ENCODE peak calls at places on chromosomes 12 and 14, in ten cellular contexts. R is left lung; M is effector memory CD4-positive, alpha-beta T cell; V is IMR-90; C is fibroblast of lung; U is heart left ventricle; O is upper lobe of right lung; G is HL-60; H is pancreas; F is epithelial cell of prostate. W is an unnamed sample.

GRCh38 chr12:59708059-59708458 is 112.2 kb downstream of the SLC16A7 start:
- DNase-seq in R (no peak), M (no peak), V (peak; percentile 77), C (peak; percentile 86), U (no peak), O (no peak), G (no peak), H (no peak), F (no peak), W (no peak)

GRCh38 chr12:71236133-71236660 is 78.4 kb upstream of the TSPAN8 start:
- DNase-seq in R (no peak), M (no peak), V (no peak), C (no peak), U (no peak), O (no peak), G (no peak), H (no peak), F (no peak), W (no peak)

GRCh38 chr14:81398196-81398891 is 1.8 kb downstream of the STON2 start:
- DNase-seq in R (no peak), M (no peak), V (no peak), C (no peak), U (no peak), O (no peak), G (no peak), H (no peak), F (no peak), W (no peak)

GRCh38 chr12:24415934-24416333 is 466.5 kb upstream of the SOX5 start:
- DNase-seq in R (no peak), M (no peak), V (no peak), C (no peak), U (no peak), O (no peak), G (no peak), H (no peak), F (no peak), W (no peak)

GRCh38 chr12:70556179-70556869 is 80.9 kb downstream of the PTPRB start:
- DNase-seq in R (no peak), M (no peak), V (no peak), C (no peak), U (no peak), O (no peak), G (no peak), H (no peak), F (peak; percentile 10), W (no peak)

GRCh38 chr14:104090071-104090748 is 4.7 kb downstream of the ASPG start:
- DNase-seq in R (no peak), M (no peak), V (no peak), C (no peak), U (peak; percentile 24), O (peak; percentile 55), G (no peak), H (no peak), F (no peak), W (no peak)

GRCh38 chr12:5000204-5000603 is 43.5 kb upstream of the KCNA5 start:
- DNase-seq in R (no peak), M (no peak), V (no peak), C (no peak), U (no peak), O (no peak), G (no peak), H (no peak), F (no peak), W (no peak)

GRCh38 chr12:109153711-109154434 is 37.5 kb downstream of the ACACB start:
- DNase-seq in R (no peak), M (no peak), V (no peak), C (no peak), U (no peak), O (no peak), G (no peak), H (peak; percentile 52), F (no peak), W (no peak)

GRCh38 chr12:89098390-89099102 is 253.8 kb downstream of the DUSP6 start:
- DNase-seq in R (no peak), M (no peak), V (peak; percentile 7), C (peak; percentile 29), U (peak; percentile 45), O (no peak), G (no peak), H (no peak), F (no peak), W (no peak)

GRCh38 chr12:91628656-91629055 is 446.0 kb upstream of the DCN start:
- DNase-seq in R (no peak), M (no peak), V (no peak), C (peak; percentile 9), U (no peak), O (no peak), G (no peak), H (no peak), F (no peak), W (no peak)

GRCh38 chr12:24903305-24904088 is 45.4 kb downstream of the BCAT1 start:
- DNase-seq in R (no peak), M (no peak), V (no peak), C (peak; percentile 33), U (peak; percentile 28), O (no peak), G (no peak), H (no peak), F (no peak), W (no peak)

GRCh38 chr12:79001404-79001803 is 136.8 kb downstream of the SYT1 start:
- DNase-seq in R (no peak), M (no peak), V (no peak), C (no peak), U (no peak), O (no peak), G (no peak), H (no peak), F (no peak), W (no peak)

GRCh38 chr14:23439107-23439835 is 3.8 kb upstream of the MYH7 start:
- DNase-seq in R (no peak), M (no peak), V (no peak), C (no peak), U (no peak), O (no peak), G (no peak), H (no peak), F (no peak), W (no peak)

GRCh38 chr14:23437142-23438129 is 2.0 kb upstream of the MYH7 start:
- DNase-seq in R (no peak), M (no peak), V (no peak), C (no peak), U (no peak), O (no peak), G (no peak), H (no peak), F (no peak), W (peak; percentile 35)

GRCh38 chr14:23436327-23437141 is 1.1 kb upstream of the MYH7 start:
- DNase-seq in R (no peak), M (no peak), V (no peak), C (no peak), U (peak; percentile 76), O (no peak), G (no peak), H (no peak), F (no peak), W (no peak)

GRCh38 chr14:23435540-23436326 is at the start of gene MYH7:
- DNase-seq in R (peak; percentile 18), M (no peak), V (no peak), C (no peak), U (peak; percentile 85), O (no peak), G (no peak), H (no peak), F (no peak), W (peak; percentile 45)

DNA sequence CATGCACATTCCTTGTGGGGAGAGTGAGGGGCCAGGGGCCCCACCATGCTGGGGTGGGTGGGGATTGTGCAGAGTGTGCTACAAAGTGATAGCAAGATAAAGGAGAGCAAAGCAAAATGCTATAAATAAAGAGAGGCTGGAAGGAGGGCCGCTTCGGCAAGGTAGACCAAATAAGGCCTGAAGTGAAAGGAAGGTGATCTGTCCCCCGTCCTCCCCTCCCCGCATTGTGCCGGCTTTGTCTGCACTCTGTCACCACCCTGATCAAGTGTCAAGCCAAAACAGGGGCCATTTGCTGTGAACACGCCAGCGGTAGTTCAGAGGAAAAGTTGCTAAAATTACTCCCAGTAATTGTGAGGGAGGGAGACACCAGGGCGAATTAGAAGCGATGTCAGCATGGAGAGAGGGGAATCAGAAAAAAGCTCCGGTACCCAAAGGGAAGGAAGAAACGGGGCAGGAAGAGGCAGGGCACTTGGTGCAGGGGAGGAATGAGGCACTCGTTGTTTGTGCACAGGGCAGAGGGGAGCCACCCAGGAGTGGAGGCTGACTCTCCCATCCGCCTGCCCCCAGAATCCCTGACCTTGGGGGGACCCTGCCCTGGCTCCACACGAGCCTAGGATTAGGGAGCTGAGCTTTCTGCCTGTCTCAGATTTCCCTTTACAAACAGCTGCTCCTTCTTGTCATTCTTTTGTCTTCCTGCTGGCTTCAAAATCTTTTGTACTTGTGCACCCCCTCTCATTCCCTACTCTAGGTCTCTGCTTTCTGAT is 2.9 kb upstream of the MYH7 start:
- DNase-seq in R (no peak), M (no peak), V (no peak), C (no peak), U (peak; percentile 89), O (no peak), G (no peak), H (no peak), F (no peak), W (no peak)
- H3K27ac ChIP-seq in R (no peak overlapping the region), M (no peak overlapping the region), V (no peak overlapping the region), C (no peak overlapping the region), U (peak overlapping the region; percentile 81), O (no peak overlapping the region), G (no peak overlapping the region), H (no peak overlapping the region), F (no peak overlapping the region), W (no peak overlapping the region)

GRCh38 chr12:591571-592505 is 71.4 kb downstream of the NINJ2 start:
- DNase-seq in R (no peak), M (no peak), V (no peak), C (no peak), U (peak; percentile 97), O (no peak), G (peak; percentile 42), H (peak; percentile 86), F (no peak), W (no peak)
- H3K27ac ChIP-seq in R (peak overlapping the region; percentile 34), M (no peak overlapping the region), V (no peak overlapping the region), C (no peak overlapping the region), U (peak overlapping the region; percentile 39), O (no peak overlapping the region), G (no peak overlapping the region), H (peak overlapping the region; percentile 41), F (no peak overlapping the region), W (no peak overlapping the region)

GRCh38 chr12:39906237-39906636 is 199.6 kb downstream of the SLC2A13 start:
- DNase-seq in R (no peak), M (no peak), V (no peak), C (no peak), U (no peak), O (no peak), G (no peak), H (no peak), F (no peak), W (no peak)

GRCh38 chr12:39902823-39903222 is 203.1 kb downstream of the SLC2A13 start:
- DNase-seq in R (no peak), M (no peak), V (no peak), C (peak; percentile 9), U (no peak), O (no peak), G (no peak), H (no peak), F (no peak), W (no peak)

GRCh38 chr12:39905152-39905551 is 200.7 kb downstream of the SLC2A13 start:
- DNase-seq in R (peak; percentile 40), M (no peak), V (peak; percentile 22), C (peak; percentile 64), U (peak; percentile 60), O (no peak), G (no peak), H (no peak), F (no peak), W (no peak)
- H3K27ac ChIP-seq in R (no peak overlapping the region), M (no peak overlapping the region), V (no peak overlapping the region), C (no peak overlapping the region), U (no peak overlapping the region), O (no peak overlapping the region), G (no peak overlapping the region), H (no peak overlapping the region), F (no peak overlapping the region), W (no peak overlapping the region)

GRCh38 chr14:22509036-22509709 is 79.9 kb downstream of the DAD1 start:
- DNase-seq in R (no peak), M (no peak), V (no peak), C (no peak), U (no peak), O (no peak), G (no peak), H (no peak), F (no peak), W (no peak)
- H3K27ac ChIP-seq in R (no peak overlapping the region), M (peak overlapping the region; percentile 83), V (no peak overlapping the region), C (no peak overlapping the region), U (no peak overlapping the region), O (no peak overlapping the region), G (peak overlapping the region; percentile 20), H (no peak overlapping the region), F (no peak overlapping the region), W (no peak overlapping the region)

W was measured in RWPE2.